ENCODE peak calls at places on chromosomes 2 and 18, in seven cellular contexts. G is H1, X is GM12878, I is SK-N-SH, A is HCT116, H is K562, Z is HepG2. T is an unnamed sample.

GRCh38 chr2:208488668-208489564 is 82.3 kb downstream of the PTH2R start:
- DNase-seq in H (peak), G (no peak), Z (no peak), A (no peak), I (no peak), X (no peak), T (no peak)

GRCh38 chr2:230589497-230590015 is 123.1 kb upstream of the CAB39 start:
- DNase-seq in A (no peak), X (peak), I (no peak), H (no peak), Z (no peak), G (no peak), T (no peak)

GRCh38 chr2:192195548-192196418 is 1.1 kb upstream of the TMEFF2 start:
- DNase-seq in X (no peak), H (no peak), I (no peak), G (no peak), Z (no peak), A (no peak), T (peak)

GRCh38 chr2:54859416-54859815 is 136.0 kb downstream of the EML6 start:
- DNase-seq in A (no peak), X (no peak), Z (no peak), G (no peak), I (no peak), H (no peak), T (no peak)

GRCh38 chr2:121356058-121356640 is 71.1 kb upstream of the TFCP2L1 start:
- DNase-seq in A (peak), Z (peak), X (no peak), H (peak), I (peak), G (peak), T (peak)

GRCh38 chr2:191369034-191369433 is 123.8 kb downstream of the MYO1B start:
- DNase-seq in H (no peak), I (peak), Z (no peak), G (no peak), X (no peak), A (no peak), T (no peak)

GRCh38 chr2:10329584-10329879 is 26.8 kb downstream of the HPCAL1 start:
- DNase-seq in H (no peak), G (no peak), Z (peak), I (no peak), A (no peak), X (no peak), T (no peak)

GRCh38 chr2:161141033-161141432 is 19.2 kb upstream of the TANK start:
- DNase-seq in X (no peak), G (no peak), I (no peak), A (no peak), Z (no peak), H (no peak), T (no peak)

GRCh38 chr18:68234115-68234514 is 480.8 kb downstream of the TMX3 start:
- DNase-seq in Z (no peak), A (no peak), I (no peak), H (no peak), G (no peak), X (no peak), T (no peak)

GRCh38 chr2:231379266-231380215 is 16.0 kb upstream of the B3GNT7 start:
- DNase-seq in H (no peak), Z (peak), A (no peak), I (no peak), G (no peak), X (no peak), T (no peak)

GRCh38 chr18:21820035-21820810 is 79.6 kb downstream of the MIB1 start:
- DNase-seq in X (no peak), A (peak), Z (peak), G (no peak), H (peak), I (peak), T (peak)

GRCh38 chr2:2270808-2271415 is 60.2 kb downstream of the MYT1L start:
- DNase-seq in G (no peak), A (no peak), I (no peak), X (no peak), Z (no peak), H (no peak), T (no peak)

GRCh38 chr2:122927710-122928249 is 1097.3 kb upstream of the CNTNAP5 start:
- DNase-seq in I (no peak), A (no peak), H (no peak), X (no peak), Z (no peak), G (no peak), T (no peak)

GRCh38 chr2:37039580-37039979 is 44.6 kb downstream of the HEATR5B start:
- DNase-seq in G (no peak), I (no peak), H (no peak), X (no peak), A (no peak), Z (no peak), T (no peak)

GRCh38 chr2:102005989-102006885 is 14.5 kb downstream of the IL1R2 start:
- DNase-seq in H (peak), X (no peak), I (peak), G (peak), Z (peak), A (peak), T (peak)

GRCh38 chr2:191404568-191404991 is 159.4 kb downstream of the MYO1B start:
- DNase-seq in Z (no peak), A (no peak), H (no peak), G (no peak), X (no peak), I (no peak), T (no peak)

GRCh38 chr2:50476174-50476573 is 555.8 kb downstream of the NRXN1 start:
- DNase-seq in A (no peak), H (no peak), G (no peak), I (no peak), Z (no peak), X (no peak), T (peak)

GRCh38 chr2:18795881-18796280 is 206.5 kb upstream of the NT5C1B start:
- DNase-seq in G (no peak), Z (no peak), H (no peak), I (no peak), A (no peak), X (no peak), T (no peak)

GRCh38 chr18:7038330-7038846 is 79.2 kb downstream of the LAMA1 start:
- DNase-seq in I (peak), G (peak), X (no peak), H (peak), A (no peak), Z (peak), T (no peak)

GRCh38 chr2:156320491-156320896 is 12.0 kb downstream of the NR4A2 start:
- DNase-seq in A (no peak), Z (no peak), H (no peak), G (no peak), I (peak), X (no peak), T (no peak)

GRCh38 chr2:95018861-95019550 is 6.5 kb upstream of the MAL start:
- DNase-seq in H (no peak), X (no peak), G (no peak), Z (no peak), A (no peak), I (no peak), T (peak)

GRCh38 chr2:127226132-127226519 is 6.0 kb upstream of the CYP27C1 start:
- DNase-seq in G (no peak), X (no peak), I (no peak), Z (no peak), A (no peak), H (no peak), T (no peak)

GRCh38 chr2:63408530-63408929 is 179.7 kb downstream of the WDPCP start:
- DNase-seq in I (no peak), H (no peak), G (no peak), X (no peak), Z (peak), A (no peak), T (no peak)

GRCh38 chr18:55280515-55280914 is 307.5 kb downstream of the TCF4 start:
- DNase-seq in I (no peak), G (no peak), H (no peak), X (no peak), A (no peak), Z (no peak), T (no peak)

GRCh38 chr2:62297642-62298010 is 101.7 kb downstream of the B3GNT2 start:
- DNase-seq in Z (peak), I (no peak), G (no peak), H (peak), X (no peak), A (no peak), T (no peak)

GRCh38 chr2:28801726-28802125 is 8.9 kb upstream of the SPDYA start:
- DNase-seq in I (no peak), Z (no peak), X (no peak), A (no peak), G (no peak), H (no peak), T (no peak)

GRCh38 chr18:70420151-70420898 is 131.5 kb downstream of the SOCS6 start:
- DNase-seq in A (no peak), G (no peak), X (no peak), H (no peak), I (no peak), Z (peak), T (no peak)

GRCh38 chr2:202035089-202035940 is 1.7 kb downstream of the FZD7 start:
- DNase-seq in Z (no peak), H (no peak), A (no peak), I (no peak), G (no peak), X (no peak), T (no peak)

GRCh38 chr18:13273800-13274199 is 55.2 kb downstream of the LDLRAD4 start:
- DNase-seq in H (no peak), G (no peak), X (no peak), Z (no peak), I (no peak), A (no peak), T (no peak)

GRCh38 chr18:777021-777420 is 35.0 kb downstream of the YES1 start:
- DNase-seq in A (no peak), I (no peak), H (no peak), Z (no peak), X (no peak), G (no peak), T (no peak)
- TF ChIP-seq JUND in A (no peak), I (no peak), H (no peak), Z (no peak), X (no peak), G (no peak), T (no peak)

DNA sequence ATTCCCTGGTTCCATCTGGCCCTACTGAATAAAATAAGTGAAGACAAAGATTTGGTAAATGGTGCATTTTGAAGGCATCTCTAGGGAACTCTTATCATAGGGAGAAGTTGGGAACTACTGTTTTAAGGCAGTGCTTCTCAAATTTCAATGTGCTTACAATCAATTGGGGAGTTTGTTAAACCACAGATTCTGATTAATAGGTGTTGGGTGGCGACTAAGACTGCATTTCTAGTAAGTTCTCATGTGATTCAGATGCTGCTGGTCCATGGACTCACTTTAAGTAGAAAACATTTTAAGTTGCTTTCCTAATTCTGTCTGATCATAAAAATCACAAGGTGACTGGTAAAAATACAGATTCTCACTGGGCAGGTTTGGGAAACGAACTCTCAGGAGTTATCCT is 14.6 kb downstream of the FARSB start:
- DNase-seq in Z (no peak), X (no peak), H (no peak), I (no peak), A (no peak), G (no peak), T (no peak)
- TF ChIP-seq JUND in Z (no peak), X (no peak), H (no peak), I (no peak), A (no peak), G (no peak), T (no peak)

DNA sequence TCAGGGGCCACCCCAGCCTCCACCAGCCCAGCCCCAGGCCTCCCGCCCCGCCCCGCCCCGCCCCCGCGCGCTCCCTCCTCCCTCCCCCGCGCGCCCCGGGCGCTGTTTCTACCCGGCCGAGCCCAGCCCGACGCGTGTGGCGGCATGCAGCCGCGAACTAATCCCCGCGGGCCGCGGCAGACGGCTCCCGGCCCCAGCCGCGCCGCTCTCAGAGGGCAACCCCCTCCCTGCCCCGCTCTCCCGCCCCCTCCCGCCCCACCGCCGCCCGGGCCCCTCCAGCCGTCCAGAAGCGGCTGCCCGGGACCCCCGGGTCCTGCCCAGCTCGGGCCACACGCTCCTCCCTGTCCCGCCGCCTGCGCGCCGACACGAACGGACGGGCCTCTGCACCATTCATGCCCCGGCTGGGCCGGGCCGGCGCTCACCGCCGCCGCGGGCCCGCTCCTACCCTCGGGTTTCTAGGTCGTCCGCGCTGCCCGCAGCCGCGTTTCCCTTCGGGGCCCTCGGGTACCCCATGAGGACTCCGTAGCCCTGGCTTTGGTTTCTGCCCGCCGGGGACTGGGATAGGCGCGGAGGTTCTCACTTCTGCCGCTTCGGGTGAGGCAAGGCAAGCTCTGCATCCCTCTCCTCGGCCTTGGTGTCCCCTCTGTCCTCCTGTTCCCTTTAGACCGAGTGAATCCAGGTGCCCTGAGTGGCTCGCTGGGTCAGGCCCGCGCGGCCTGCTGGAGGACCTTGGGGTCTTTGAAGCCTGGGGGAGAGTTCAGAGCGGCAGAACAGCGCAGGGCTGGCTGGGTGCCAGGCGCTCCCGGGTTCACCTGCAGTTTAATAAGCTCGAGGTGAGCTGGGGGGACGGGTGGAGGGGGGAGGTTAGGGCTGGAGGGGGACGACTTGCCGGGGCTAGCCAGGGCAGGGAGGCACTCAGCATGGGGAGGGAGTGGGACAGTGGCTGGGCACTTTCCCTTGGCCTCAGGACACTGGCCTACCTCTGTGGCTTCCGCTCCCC is 3.1 kb downstream of the WNT10A start:
- DNase-seq in A (no peak), H (peak), X (no peak), G (no peak), Z (no peak), I (peak), T (no peak)
- TF ChIP-seq JUND in A (no peak), H (no peak), X (no peak), G (no peak), Z (no peak), I (no peak), T (no peak)

DNA sequence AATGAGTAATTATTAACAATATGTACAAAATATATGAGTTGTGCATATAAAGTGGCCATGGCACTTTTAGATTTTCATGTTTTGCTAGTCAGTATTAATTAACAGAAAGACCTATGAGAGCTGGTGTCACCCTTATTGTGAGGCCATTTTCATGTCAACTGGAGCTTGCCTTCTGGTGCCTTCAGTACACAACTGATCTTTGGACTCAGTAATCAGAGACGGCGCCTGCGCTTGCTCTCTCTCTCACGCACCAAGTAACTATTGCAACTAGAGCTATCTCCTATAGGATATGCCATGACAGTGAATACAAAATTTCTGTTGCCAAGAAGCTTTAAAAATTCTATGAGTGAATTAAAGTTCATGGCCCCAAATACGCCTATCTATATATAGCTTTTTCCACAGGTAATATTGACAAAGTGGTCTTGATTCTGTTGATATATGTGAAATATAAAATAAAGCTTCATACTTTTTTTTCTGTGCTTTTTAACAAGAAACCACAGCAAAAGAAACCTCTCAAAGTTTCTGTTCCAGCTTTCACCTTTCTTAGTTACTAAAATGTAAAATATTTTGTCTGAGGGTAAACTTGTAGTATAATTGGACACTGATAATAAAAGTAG is 2.9 kb downstream of the SERTAD2 start:
- DNase-seq in A (no peak), Z (peak), X (no peak), H (no peak), I (no peak), G (no peak), T (no peak)
- TF ChIP-seq JUND in A (no peak), Z (no peak), X (no peak), H (no peak), I (no peak), G (no peak), T (no peak)

T was measured in T47D.